ENCODE peak calls at places on chromosomes 16 and 17, in five cellular contexts. One of them, this sample, is unnamed.

GRCh38 chr16:83393196-83393981 is 414.4 kb upstream of the HSBP1 start:
- DNase-seq in activated CD4-positive, alpha-beta memory T cell treated with anti-CD3 and anti-CD28 coated beads for 36 hours: no peak
- DNase-seq in putamen: no peak
- DNase-seq in effector memory CD4-positive, alpha-beta T cell: no peak
- DNase-seq in ACHN: peak; percentile 18
- DNase-seq in this sample: no peak

GRCh38 chr16:2180962-2181923 is 15.2 kb downstream of the CASKIN1 start:
- DNase-seq in ACHN: no peak
- DNase-seq in putamen: no peak
- DNase-seq in effector memory CD4-positive, alpha-beta T cell: no peak
- DNase-seq in activated CD4-positive, alpha-beta memory T cell treated with anti-CD3 and anti-CD28 coated beads for 36 hours: no peak
- DNase-seq in this sample: no peak

GRCh38 chr17:60311186-60311585 is 80.7 kb downstream of the USP32 start:
- DNase-seq in ACHN: no peak
- DNase-seq in effector memory CD4-positive, alpha-beta T cell: no peak
- DNase-seq in putamen: no peak
- DNase-seq in activated CD4-positive, alpha-beta memory T cell treated with anti-CD3 and anti-CD28 coated beads for 36 hours: no peak
- DNase-seq in this sample: no peak

GRCh38 chr16:85372627-85373372 is 240.3 kb upstream of the GSE1 start:
- DNase-seq in activated CD4-positive, alpha-beta memory T cell treated with anti-CD3 and anti-CD28 coated beads for 36 hours: peak; percentile 67
- DNase-seq in effector memory CD4-positive, alpha-beta T cell: no peak
- DNase-seq in putamen: no peak
- DNase-seq in ACHN: peak; percentile 30
- DNase-seq in this sample: no peak

GRCh38 chr17:50721194-50722010 is 2.0 kb downstream of the LUC7L3 start:
- DNase-seq in effector memory CD4-positive, alpha-beta T cell: no peak
- DNase-seq in putamen: no peak
- DNase-seq in ACHN: no peak
- DNase-seq in activated CD4-positive, alpha-beta memory T cell treated with anti-CD3 and anti-CD28 coated beads for 36 hours: no peak
- DNase-seq in this sample: no peak

GRCh38 chr16:75099738-75100615 is 16.6 kb downstream of the LDHD start:
- DNase-seq in putamen: no peak
- DNase-seq in activated CD4-positive, alpha-beta memory T cell treated with anti-CD3 and anti-CD28 coated beads for 36 hours: peak; percentile 76
- DNase-seq in ACHN: no peak
- DNase-seq in effector memory CD4-positive, alpha-beta T cell: peak; percentile 29
- DNase-seq in this sample: no peak

GRCh38 chr16:3769013-3769412 is 51.7 kb upstream of the TRAP1 start:
- DNase-seq in activated CD4-positive, alpha-beta memory T cell treated with anti-CD3 and anti-CD28 coated beads for 36 hours: no peak
- DNase-seq in ACHN: no peak
- DNase-seq in putamen: no peak
- DNase-seq in effector memory CD4-positive, alpha-beta T cell: no peak
- DNase-seq in this sample: no peak

GRCh38 chr16:86990451-86990850 is 326.7 kb downstream of the C16orf95 start:
- DNase-seq in effector memory CD4-positive, alpha-beta T cell: no peak
- DNase-seq in putamen: no peak
- DNase-seq in activated CD4-positive, alpha-beta memory T cell treated with anti-CD3 and anti-CD28 coated beads for 36 hours: no peak
- DNase-seq in ACHN: peak; percentile 9
- DNase-seq in this sample: no peak

GRCh38 chr16:69408451-69408850 is 16.0 kb upstream of the CYB5B start:
- DNase-seq in ACHN: no peak
- DNase-seq in putamen: no peak
- DNase-seq in activated CD4-positive, alpha-beta memory T cell treated with anti-CD3 and anti-CD28 coated beads for 36 hours: no peak
- DNase-seq in effector memory CD4-positive, alpha-beta T cell: no peak
- DNase-seq in this sample: no peak

GRCh38 chr17:78838574-78839005 is 2.0 kb downstream of the USP36 start:
- DNase-seq in effector memory CD4-positive, alpha-beta T cell: no peak
- DNase-seq in activated CD4-positive, alpha-beta memory T cell treated with anti-CD3 and anti-CD28 coated beads for 36 hours: no peak
- DNase-seq in ACHN: no peak
- DNase-seq in putamen: no peak
- DNase-seq in this sample: no peak

GRCh38 chr16:81693467-81694303 is 85.4 kb upstream of the PLCG2 start:
- DNase-seq in ACHN: no peak
- DNase-seq in effector memory CD4-positive, alpha-beta T cell: no peak
- DNase-seq in putamen: no peak
- DNase-seq in activated CD4-positive, alpha-beta memory T cell treated with anti-CD3 and anti-CD28 coated beads for 36 hours: peak; percentile 16
- DNase-seq in this sample: no peak

GRCh38 chr16:70523621-70524405 is at the start of gene SF3B3:
- DNase-seq in effector memory CD4-positive, alpha-beta T cell: peak; percentile 70
- DNase-seq in activated CD4-positive, alpha-beta memory T cell treated with anti-CD3 and anti-CD28 coated beads for 36 hours: peak; percentile 77
- DNase-seq in ACHN: peak; percentile 48
- DNase-seq in putamen: peak; percentile 81
- DNase-seq in this sample: peak; percentile 53

GRCh38 chr17:71438631-71439146 is 682.1 kb upstream of the SOX9 start:
- DNase-seq in ACHN: peak; percentile 64
- DNase-seq in effector memory CD4-positive, alpha-beta T cell: no peak
- DNase-seq in activated CD4-positive, alpha-beta memory T cell treated with anti-CD3 and anti-CD28 coated beads for 36 hours: no peak
- DNase-seq in putamen: peak; percentile 3
- DNase-seq in this sample: no peak

GRCh38 chr17:75516619-75517276 is 420 bp downstream of the TSEN54 start:
- DNase-seq in effector memory CD4-positive, alpha-beta T cell: no peak
- DNase-seq in putamen: no peak
- DNase-seq in ACHN: peak; percentile 30
- DNase-seq in activated CD4-positive, alpha-beta memory T cell treated with anti-CD3 and anti-CD28 coated beads for 36 hours: peak; percentile 52
- DNase-seq in this sample: peak; percentile 50

GRCh38 chr16:11824362-11824761 is 27.0 kb downstream of the RSL1D1 start:
- DNase-seq in activated CD4-positive, alpha-beta memory T cell treated with anti-CD3 and anti-CD28 coated beads for 36 hours: no peak
- DNase-seq in putamen: no peak
- DNase-seq in ACHN: no peak
- DNase-seq in effector memory CD4-positive, alpha-beta T cell: no peak
- DNase-seq in this sample: no peak

GRCh38 chr16:67719048-67719777 is at the start of gene GFOD2:
- DNase-seq in putamen: peak; percentile 94
- DNase-seq in effector memory CD4-positive, alpha-beta T cell: peak; percentile 98
- DNase-seq in activated CD4-positive, alpha-beta memory T cell treated with anti-CD3 and anti-CD28 coated beads for 36 hours: peak; percentile 99
- DNase-seq in ACHN: peak; percentile 96
- DNase-seq in this sample: peak; percentile 93

GRCh38 chr17:17913695-17914332 is 58.4 kb downstream of the TOM1L2 start:
- DNase-seq in ACHN: peak; percentile 91
- DNase-seq in effector memory CD4-positive, alpha-beta T cell: no peak
- DNase-seq in putamen: no peak
- DNase-seq in activated CD4-positive, alpha-beta memory T cell treated with anti-CD3 and anti-CD28 coated beads for 36 hours: peak; percentile 61
- DNase-seq in this sample: peak; percentile 16

GRCh38 chr16:57883480-57883879 is 81.2 kb upstream of the KIFC3 start:
- DNase-seq in ACHN: no peak
- DNase-seq in putamen: no peak
- DNase-seq in activated CD4-positive, alpha-beta memory T cell treated with anti-CD3 and anti-CD28 coated beads for 36 hours: no peak
- DNase-seq in effector memory CD4-positive, alpha-beta T cell: no peak
- DNase-seq in this sample: no peak

GRCh38 chr16:2856061-2856670 is 1.8 kb downstream of the PRSS22 start:
- DNase-seq in activated CD4-positive, alpha-beta memory T cell treated with anti-CD3 and anti-CD28 coated beads for 36 hours: peak; percentile 49
- DNase-seq in putamen: no peak
- DNase-seq in ACHN: no peak
- DNase-seq in effector memory CD4-positive, alpha-beta T cell: peak; percentile 23
- DNase-seq in this sample: no peak

GRCh38 chr17:40724656-40725055 is 21.1 kb upstream of the KRT24 start:
- DNase-seq in effector memory CD4-positive, alpha-beta T cell: no peak
- DNase-seq in activated CD4-positive, alpha-beta memory T cell treated with anti-CD3 and anti-CD28 coated beads for 36 hours: no peak
- DNase-seq in putamen: no peak
- DNase-seq in ACHN: no peak
- DNase-seq in this sample: no peak

GRCh38 chr17:2500446-2500845 is 11.2 kb downstream of the METTL16 start:
- DNase-seq in activated CD4-positive, alpha-beta memory T cell treated with anti-CD3 and anti-CD28 coated beads for 36 hours: no peak
- DNase-seq in effector memory CD4-positive, alpha-beta T cell: no peak
- DNase-seq in putamen: no peak
- DNase-seq in ACHN: no peak
- DNase-seq in this sample: no peak